ENCODE peak calls at places on chromosome 15, in six cellular contexts. O is hepatocyte, Z is thoracic aorta, H is uterus, K is dorsolateral prefrontal cortex, D is fibroblast of lung. I is an unnamed sample.

GRCh38 chr15:75454471-75455418 is 3.3 kb upstream of the SIN3A start:
- DNase-seq in Z (no peak), D (no peak), O (peak), K (no peak), H (no peak), I (peak)

GRCh38 chr15:52657338-52657737 is 21.9 kb downstream of the ATOSA start:
- DNase-seq in O (no peak), Z (no peak), H (no peak), D (peak), K (no peak), I (no peak)

GRCh38 chr15:42921049-42921731 is 612 bp upstream of the TTBK2 start:
- DNase-seq in O (peak), K (peak), Z (no peak), D (no peak), H (peak), I (no peak)

GRCh38 chr15:65829150-65829764 is 37.2 kb upstream of the DENND4A start:
- DNase-seq in D (peak), K (no peak), H (no peak), Z (no peak), O (peak), I (peak)

GRCh38 chr15:71386448-71387236 is 271.4 kb downstream of the THSD4 start:
- DNase-seq in Z (no peak), K (no peak), D (peak), H (no peak), O (peak), I (no peak)

GRCh38 chr15:66935688-66936087 is 129.7 kb upstream of the SMAD3 start:
- DNase-seq in O (no peak), K (no peak), H (no peak), D (no peak), Z (no peak), I (no peak)

GRCh38 chr15:76208786-76209424 is 102.4 kb downstream of the ETFA start:
- DNase-seq in O (no peak), H (no peak), D (no peak), K (no peak), Z (no peak), I (no peak)

GRCh38 chr15:68536331-68537095 is 42.3 kb upstream of the CORO2B start:
- DNase-seq in K (no peak), Z (no peak), H (no peak), O (no peak), D (peak), I (no peak)

GRCh38 chr15:41940441-41940857 is 31.9 kb downstream of the EHD4 start:
- DNase-seq in H (no peak), Z (no peak), O (no peak), D (peak), K (no peak), I (peak)

GRCh38 chr15:66772967-66773873 is 71.2 kb downstream of the SMAD6 start:
- DNase-seq in O (peak), Z (no peak), H (peak), K (no peak), D (peak), I (no peak)

GRCh38 chr15:68431792-68432401 is at the start of gene ITGA11:
- DNase-seq in Z (peak), O (peak), H (peak), K (peak), D (peak), I (peak)

GRCh38 chr15:56821721-56822425 is 88.6 kb upstream of the ZNF280D start:
- DNase-seq in Z (no peak), H (peak), O (peak), D (peak), K (peak), I (peak)

GRCh38 chr15:35208353-35208752 is 123.3 kb upstream of the NANOGP8 start:
- DNase-seq in K (no peak), Z (no peak), D (no peak), H (no peak), O (no peak), I (no peak)

GRCh38 chr15:25346371-25346770 is 92.5 kb downstream of the UBE3A start:
- DNase-seq in D (no peak), O (no peak), H (no peak), K (no peak), Z (no peak), I (no peak)

GRCh38 chr15:77886805-77887448 is 190.6 kb downstream of the TBC1D2B start:
- DNase-seq in D (no peak), O (no peak), Z (no peak), K (no peak), H (no peak), I (no peak)

GRCh38 chr15:75884041-75884440 is 19.6 kb upstream of the FBXO22 start:
- DNase-seq in K (no peak), Z (no peak), D (peak), O (no peak), H (no peak), I (no peak)

GRCh38 chr15:59616390-59616789 is 4.8 kb downstream of the GCNT3 start:
- DNase-seq in K (no peak), D (no peak), H (no peak), O (peak), Z (no peak), I (no peak)

GRCh38 chr15:68148039-68148438 is 57.1 kb downstream of the CALML4 start:
- DNase-seq in H (no peak), K (no peak), D (no peak), O (no peak), Z (no peak), I (no peak)

GRCh38 chr15:49843725-49844124 is 222.9 kb downstream of the DTWD1 start:
- DNase-seq in O (no peak), Z (no peak), D (peak), H (no peak), K (no peak), I (no peak)

GRCh38 chr15:25905140-25905539 is 42.0 kb upstream of the ATP10A start:
- DNase-seq in K (no peak), H (no peak), D (peak), Z (no peak), O (no peak), I (peak)

GRCh38 chr15:34494084-34494399 is 56.4 kb upstream of the GOLGA8A start:
- DNase-seq in O (no peak), K (no peak), D (no peak), H (no peak), Z (no peak), I (no peak)

GRCh38 chr15:89034305-89034704 is 54.0 kb upstream of the ABHD2 start:
- DNase-seq in H (no peak), K (no peak), Z (no peak), D (peak), O (no peak), I (peak)

GRCh38 chr15:78194568-78194925 is 39.8 kb downstream of the ACSBG1 start:
- DNase-seq in Z (no peak), O (no peak), K (no peak), D (no peak), H (no peak), I (no peak)

GRCh38 chr15:56749982-56750381 is 16.7 kb upstream of the ZNF280D start:
- DNase-seq in K (no peak), O (no peak), D (peak), H (no peak), Z (no peak), I (no peak)

GRCh38 chr15:57740048-57740447 is 33.5 kb downstream of the POLR2M start:
- DNase-seq in O (no peak), Z (no peak), D (no peak), H (no peak), K (no peak), I (no peak)

GRCh38 chr15:41620536-41621199 is 39.5 kb upstream of the MGA start:
- DNase-seq in D (peak), H (no peak), Z (no peak), O (no peak), K (no peak), I (no peak)

GRCh38 chr15:84795186-84795585 is 22.0 kb upstream of the ALPK3 start:
- DNase-seq in O (no peak), H (no peak), Z (no peak), D (no peak), K (no peak), I (no peak)

GRCh38 chr15:101243420-101243819 is 8.4 kb downstream of the CHSY1 start:
- DNase-seq in O (no peak), H (no peak), D (no peak), Z (no peak), K (no peak), I (no peak)
- H3K27ac ChIP-seq in O (no peak), H (no peak), D (peak), Z (no peak), K (no peak), I (peak)

GRCh38 chr15:98070132-98070531 is 109.6 kb downstream of the ARRDC4 start:
- DNase-seq in H (no peak), Z (no peak), D (no peak), O (no peak), K (no peak), I (no peak)

GRCh38 chr15:98063871-98064270 is 103.4 kb downstream of the ARRDC4 start:
- DNase-seq in O (no peak), H (no peak), Z (no peak), D (no peak), K (no peak), I (no peak)

GRCh38 chr15:98067339-98067738 is 106.8 kb downstream of the ARRDC4 start:
- DNase-seq in H (no peak), K (no peak), D (no peak), Z (no peak), O (no peak), I (no peak)

GRCh38 chr15:98071786-98072185 is 111.3 kb downstream of the ARRDC4 start:
- DNase-seq in O (no peak), Z (no peak), D (no peak), H (no peak), K (no peak), I (no peak)

GRCh38 chr15:98069256-98069655 is 108.8 kb downstream of the ARRDC4 start:
- DNase-seq in Z (no peak), H (no peak), O (no peak), K (no peak), D (no peak), I (no peak)
- TF ChIP-seq CTCF in Z (no peak), H (no peak), O (no peak), K (no peak), D (no peak), I (no peak)

GRCh38 chr15:39939487-39940452 is 5.9 kb downstream of the EIF2AK4 start:
- DNase-seq in H (no peak), Z (no peak), O (no peak), D (no peak), K (no peak), I (no peak)
- H3K27ac ChIP-seq in H (no peak), Z (peak), O (no peak), D (no peak), K (no peak), I (no peak)

GRCh38 chr15:60643490-60644040 is 164.6 kb upstream of the ICE2 start:
- DNase-seq in D (no peak), H (no peak), O (no peak), Z (no peak), K (no peak), I (no peak)
- TF ChIP-seq CTCF in D (no peak), H (no peak), O (no peak), Z (no peak), K (no peak), I (no peak)

GRCh38 chr15:31442203-31443090 is 115.8 kb downstream of the KLF13 start:
- DNase-seq in O (peak), D (peak), H (peak), Z (no peak), K (no peak), I (peak)
- H3K27ac ChIP-seq in O (peak), D (peak), H (peak), Z (peak), K (no peak), I (peak)

GRCh38 chr15:55186331-55186730 is 10.4 kb downstream of the RSL24D1 start:
- DNase-seq in O (no peak), Z (no peak), K (no peak), D (no peak), H (no peak), I (no peak)

DNA sequence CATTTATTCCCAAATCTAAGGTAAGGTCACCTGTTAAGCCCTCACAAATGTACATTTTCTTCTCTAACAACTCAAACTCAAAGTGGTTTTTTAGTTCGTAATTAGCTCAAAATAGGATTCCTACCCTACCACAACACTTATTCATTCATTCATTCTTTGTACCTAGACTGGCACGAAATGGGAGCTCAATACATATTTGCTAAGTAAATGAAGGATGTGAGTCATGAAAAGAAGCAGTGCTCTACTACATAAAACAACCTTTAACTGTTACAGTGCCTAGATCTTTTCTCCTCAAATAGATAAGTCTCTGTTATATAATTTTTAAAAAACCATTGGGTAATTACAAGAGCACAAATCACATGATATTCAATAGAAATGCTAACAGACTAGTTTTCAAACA is 13.1 kb downstream of the RSL24D1 start:
- DNase-seq in O (no peak), K (no peak), D (no peak), Z (no peak), H (no peak), I (no peak)
- TF ChIP-seq CTCF in O (no peak), K (no peak), D (no peak), Z (no peak), H (no peak), I (no peak)

GRCh38 chr15:70091649-70092461 is 5.9 kb downstream of the TLE3 start:
- DNase-seq in K (no peak), O (peak), Z (no peak), D (peak), H (no peak), I (peak)
- H3K27ac ChIP-seq in K (no peak), O (peak), Z (no peak), D (no peak), H (no peak), I (peak)

DNA sequence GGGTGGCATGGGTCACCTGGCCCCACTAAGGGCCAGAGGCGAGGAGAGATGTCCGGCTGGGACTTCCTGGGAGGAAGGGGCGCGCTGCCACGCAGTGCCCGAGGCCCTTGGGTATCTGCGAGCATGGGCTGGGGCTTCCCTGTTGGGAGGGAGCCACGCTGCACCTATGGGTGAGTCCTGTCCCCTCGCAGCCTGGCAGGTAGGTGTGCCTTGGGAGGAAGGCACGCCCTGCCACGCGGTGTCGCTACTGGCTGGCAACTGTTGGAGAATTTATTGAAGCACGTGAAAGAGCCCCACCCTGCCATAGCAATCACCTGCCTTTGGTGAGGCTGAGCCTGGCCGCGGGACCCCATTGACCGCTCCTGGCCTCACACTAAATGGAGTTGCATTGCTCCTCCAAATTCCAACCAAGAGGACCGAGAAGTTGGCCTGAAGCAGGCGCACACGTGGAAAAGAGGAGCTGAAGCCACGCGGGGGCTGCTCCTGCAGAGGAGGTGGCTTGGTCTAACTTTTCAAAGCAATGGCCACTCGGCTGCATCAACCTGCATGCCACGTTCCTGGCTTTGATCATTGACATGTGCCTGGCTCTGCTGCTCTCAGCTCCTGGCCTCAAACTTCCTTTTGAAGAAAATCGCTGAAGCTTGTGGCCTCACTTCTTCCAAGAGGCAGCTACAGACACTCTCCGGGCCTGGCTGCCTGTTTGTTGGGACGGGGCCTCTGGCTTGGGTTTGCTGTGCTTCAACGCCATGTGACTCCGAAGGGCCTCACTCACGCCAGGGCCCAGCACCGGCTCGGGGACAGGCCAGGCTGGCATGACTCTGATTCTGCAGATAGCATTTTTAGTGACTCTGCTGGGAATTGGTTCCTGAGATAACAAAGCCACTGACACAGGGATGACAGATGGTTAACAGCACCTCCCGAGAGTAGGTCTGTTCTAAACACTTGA is 134.1 kb downstream of the TJP1 start:
- DNase-seq in Z (no peak), D (no peak), K (no peak), O (no peak), H (peak), I (no peak)
- TF ChIP-seq CTCF in Z (no peak), D (no peak), K (no peak), O (no peak), H (no peak), I (no peak)

DNA sequence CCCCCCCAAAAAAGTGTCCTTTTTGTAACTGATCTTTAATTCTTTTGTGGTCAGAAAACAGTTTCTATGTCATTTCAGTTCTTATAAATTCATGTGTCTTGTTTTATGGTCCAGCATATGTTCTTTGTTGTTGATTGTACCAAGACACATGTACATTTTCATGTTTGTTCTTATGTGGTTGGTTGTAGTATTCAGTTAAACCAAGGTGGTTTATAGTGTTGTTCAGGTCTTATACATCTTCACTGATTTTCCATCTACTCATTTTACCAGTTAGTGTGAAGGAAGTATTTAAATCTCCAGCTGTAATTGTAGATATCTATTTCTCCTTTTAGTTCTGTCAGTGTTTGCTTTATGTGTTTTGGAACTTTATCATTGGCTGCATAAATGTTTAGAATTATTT is 24.0 kb downstream of the MEF2A start:
- DNase-seq in D (no peak), O (no peak), K (no peak), Z (no peak), H (no peak), I (no peak)
- H3K27ac ChIP-seq in D (no peak), O (no peak), K (no peak), Z (no peak), H (no peak), I (no peak)